ENCODE peak calls at places on chromosomes 3 and 15, in eight cellular contexts. Z is cardiac fibroblast, I is AG10803, J is heart left ventricle, B is SK-N-SH, M is fibroblast of lung, T is IMR-90, C is colonic mucosa. H is an unnamed sample.

GRCh38 chr3:22377421-22377820 is 626.4 kb upstream of the ZNF385D start:
- DNase-seq in Z (peak; percentile 68), I (peak; percentile 39), J (no peak), B (no peak), M (peak; percentile 38), T (no peak), C (no peak), H (peak; percentile 35)

GRCh38 chr3:161108840-161109239 is 3.7 kb upstream of the B3GALNT1 start:
- DNase-seq in Z (peak; percentile 63), I (peak; percentile 58), J (no peak), B (no peak), M (peak; percentile 51), T (no peak), C (no peak), H (peak; percentile 54)

GRCh38 chr3:74787008-74787407 is 172.5 kb upstream of the CNTN3 start:
- DNase-seq in Z (no peak), I (no peak), J (no peak), B (peak; percentile 2), M (no peak), T (no peak), C (no peak), H (no peak)

GRCh38 chr3:151412989-151413388 is 28.4 kb upstream of the P2RY12 start:
- DNase-seq in Z (no peak), I (no peak), J (no peak), B (no peak), M (no peak), T (no peak), C (no peak), H (peak; percentile 19)

GRCh38 chr3:85081191-85081895 is 122.6 kb downstream of the CADM2 start:
- DNase-seq in Z (peak; percentile 8), I (no peak), J (no peak), B (no peak), M (peak; percentile 80), T (peak; percentile 15), C (no peak), H (peak; percentile 81)

GRCh38 chr3:103195201-103195600 is 760.4 kb downstream of the ZPLD1 start:
- DNase-seq in Z (no peak), I (peak; percentile 1), J (no peak), B (no peak), M (peak; percentile 4), T (no peak), C (no peak), H (peak; percentile 2)

GRCh38 chr15:63981596-63982320 is 64.5 kb downstream of the DAPK2 start:
- DNase-seq in Z (no peak), I (no peak), J (no peak), B (no peak), M (no peak), T (no peak), C (peak; percentile 5), H (peak; percentile 95)

GRCh38 chr15:78082106-78082742 is 4.7 kb upstream of the TBC1D2B start:
- DNase-seq in Z (peak; percentile 60), I (no peak), J (peak; percentile 37), B (no peak), M (no peak), T (peak; percentile 47), C (peak; percentile 57), H (peak; percentile 60)

GRCh38 chr3:25097023-25097422 is 331.0 kb upstream of the RARB start:
- DNase-seq in Z (no peak), I (no peak), J (no peak), B (no peak), M (no peak), T (no peak), C (no peak), H (no peak)

GRCh38 chr3:37741644-37742043 is 120.0 kb upstream of the CTDSPL start:
- DNase-seq in Z (peak; percentile 28), I (no peak), J (peak; percentile 79), B (peak; percentile 66), M (peak; percentile 9), T (no peak), C (peak; percentile 36), H (peak; percentile 49)

GRCh38 chr3:147422934-147423599 is 13.9 kb downstream of the ZIC1 start:
- DNase-seq in Z (no peak), I (no peak), J (no peak), B (peak; percentile 21), M (no peak), T (no peak), C (no peak), H (no peak)

GRCh38 chr15:50702762-50703334 is 16.3 kb upstream of the TRPM7 start:
- DNase-seq in Z (peak; percentile 16), I (no peak), J (no peak), B (no peak), M (no peak), T (peak; percentile 7), C (no peak), H (no peak)

GRCh38 chr3:184531580-184532290 is 29.9 kb upstream of the EPHB3 start:
- DNase-seq in Z (peak; percentile 11), I (no peak), J (no peak), B (no peak), M (no peak), T (no peak), C (peak; percentile 31), H (no peak)

GRCh38 chr3:184748219-184749135 is 36.6 kb upstream of the MAGEF1 start:
- DNase-seq in Z (peak; percentile 9), I (no peak), J (no peak), B (peak; percentile 47), M (peak; percentile 72), T (peak; percentile 68), C (no peak), H (peak; percentile 85)

GRCh38 chr3:73624363-73625123 is at the start of gene PDZRN3:
- DNase-seq in Z (peak; percentile 65), I (peak; percentile 84), J (peak; percentile 75), B (peak; percentile 82), M (peak; percentile 75), T (peak; percentile 82), C (peak; percentile 84), H (peak; percentile 64)

GRCh38 chr3:140432176-140432753 is 245.6 kb upstream of the TRIM42 start:
- DNase-seq in Z (no peak), I (no peak), J (no peak), B (peak; percentile 22), M (no peak), T (no peak), C (no peak), H (no peak)

GRCh38 chr15:34336947-34337556 is 529 bp downstream of the SLC12A6 start:
- DNase-seq in Z (no peak), I (no peak), J (no peak), B (no peak), M (no peak), T (no peak), C (no peak), H (no peak)

GRCh38 chr3:140726061-140726460 is 48.2 kb downstream of the TRIM42 start:
- DNase-seq in Z (no peak), I (no peak), J (no peak), B (no peak), M (no peak), T (no peak), C (no peak), H (no peak)

DNA sequence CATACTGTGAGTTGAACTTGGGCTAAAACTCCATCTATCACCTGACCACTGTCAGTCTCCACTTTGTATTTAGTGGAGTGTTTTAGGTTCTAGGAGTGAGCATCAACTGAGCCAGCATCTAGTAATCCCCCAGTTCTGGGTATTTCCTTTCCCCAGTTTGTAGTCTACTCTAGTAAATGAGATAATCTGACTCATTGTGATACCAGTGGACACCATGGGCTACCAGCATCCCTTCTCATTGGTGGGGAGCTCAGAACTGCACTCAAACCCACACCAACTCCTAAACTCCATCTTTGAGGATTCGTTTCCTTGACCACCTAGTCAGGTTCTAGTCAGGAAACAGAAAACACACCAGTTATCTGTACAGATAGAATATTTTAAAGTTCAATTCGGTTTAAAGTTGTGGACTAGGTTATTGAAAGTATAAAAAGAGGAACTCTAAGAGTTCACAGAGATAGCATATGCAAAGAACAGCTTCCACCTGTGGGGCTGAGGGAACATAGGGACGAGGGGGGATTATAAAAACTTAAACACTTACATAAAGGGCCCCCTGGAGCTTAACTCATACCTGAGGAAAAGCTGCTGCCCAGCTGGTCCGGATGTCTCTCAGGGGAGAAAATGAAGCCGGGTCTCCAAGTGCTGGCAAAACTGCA is 36.0 kb downstream of the LEO1 start:
- DNase-seq in Z (no peak), I (no peak), J (no peak), B (no peak), M (no peak), T (peak; percentile 4), C (no peak), H (no peak)
- H3K4me3 ChIP-seq in Z (no peak overlapping the region), I (no peak overlapping the region), J (no peak overlapping the region), B (no peak overlapping the region), M (no peak overlapping the region), T (no peak overlapping the region), C (no peak overlapping the region), H (no peak overlapping the region)

DNA sequence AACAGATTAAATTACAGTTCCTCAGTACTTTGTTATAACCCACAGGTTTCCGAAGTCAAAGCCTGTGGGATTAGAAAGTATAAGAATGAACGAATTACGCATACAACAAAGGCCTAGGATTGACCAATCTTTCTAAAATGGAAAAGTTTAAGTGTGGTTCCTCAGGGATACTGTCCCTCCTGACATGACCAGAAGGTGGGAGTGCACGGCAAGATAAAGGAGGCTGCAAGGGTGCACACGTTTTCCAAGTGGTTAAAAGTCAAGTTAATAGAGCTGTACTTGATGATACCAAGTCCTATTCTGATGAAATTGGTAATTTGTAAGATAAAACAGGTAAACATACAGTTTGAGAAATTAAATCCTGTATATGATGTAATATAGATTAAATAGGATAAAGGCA is 96.2 kb downstream of the ALDH1A2 start:
- DNase-seq in Z (peak; percentile 52), I (no peak), J (no peak), B (no peak), M (peak; percentile 47), T (no peak), C (no peak), H (peak; percentile 55)
- TF ChIP-seq CTCF in Z (peak; percentile 43), I (peak; percentile 27), J (no peak), B (peak; percentile 43), M (peak; percentile 43), T (no peak), C (peak; percentile 15), H (peak; percentile 57)

DNA sequence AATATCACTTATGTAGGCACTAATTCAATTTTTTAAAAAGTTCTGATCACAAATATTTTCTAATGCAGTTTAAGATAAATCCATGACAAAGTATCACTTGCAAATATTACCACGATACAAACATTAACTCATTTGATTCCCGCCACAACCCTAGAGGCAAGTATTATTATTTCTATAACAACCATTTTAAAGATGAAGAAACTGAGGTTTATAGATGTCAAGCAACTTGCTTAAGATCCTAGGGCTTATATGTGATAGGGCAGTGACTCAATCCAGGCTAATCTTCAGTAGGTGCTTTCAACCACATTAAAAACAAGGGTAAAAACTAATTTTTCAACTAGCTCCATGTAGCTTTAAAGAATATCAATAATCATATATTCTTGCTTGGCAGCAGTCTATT is 1.7 kb downstream of the DYNC1LI1 start:
- DNase-seq in Z (no peak), I (no peak), J (no peak), B (no peak), M (no peak), T (no peak), C (no peak), H (peak; percentile 22)
- H3K4me3 ChIP-seq in Z (peak overlapping the region; percentile 90), I (peak overlapping the region; percentile 90), J (peak overlapping the region; percentile 97), B (peak overlapping the region; percentile 87), M (peak overlapping the region; percentile 51), T (peak overlapping the region; percentile 90), C (no peak overlapping the region), H (peak overlapping the region; percentile 73)

DNA sequence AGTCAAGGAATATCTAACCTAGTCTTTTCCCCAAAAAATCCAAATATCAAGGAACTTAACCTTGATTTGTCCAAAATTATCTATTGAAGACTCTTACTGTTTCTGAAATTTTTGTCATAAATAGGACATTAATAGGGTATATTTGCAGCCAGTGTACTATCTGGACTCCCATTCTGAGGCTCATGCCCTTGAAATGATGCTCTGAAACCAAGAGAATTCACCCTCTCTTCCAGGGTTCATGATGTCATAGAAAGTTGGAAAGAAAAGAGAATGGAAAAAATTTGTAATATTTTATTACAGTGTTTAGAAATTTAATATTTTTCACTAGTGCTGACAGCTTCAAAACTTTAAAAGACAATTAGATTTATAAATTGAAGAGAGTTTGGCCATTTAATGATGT is 712.5 kb downstream of the MCTP2 start:
- DNase-seq in Z (no peak), I (no peak), J (no peak), B (no peak), M (no peak), T (no peak), C (no peak), H (no peak)
- TF ChIP-seq CTCF in Z (no peak), I (no peak), J (no peak), B (no peak), M (no peak), T (no peak), C (no peak), H (no peak)